ENCODE peak calls at places on chromosomes 11 and 22, in ten cellular contexts. A, D, R, O, I, S, N, P, V and F are unnamed samples.

GRCh38 chr22:24937114-24937513 is 9.4 kb downstream of the LHFPL7 start:
- DNase-seq in S (no peak), N (peak; percentile 59), V (peak; percentile 7), P (peak; percentile 45), A (no peak), R (no peak), I (no peak), O (no peak), D (no peak), F (peak; percentile 16)

GRCh38 chr22:29149841-29150555 is 55.7 kb upstream of the EMID1 start:
- DNase-seq in V (no peak), A (no peak), N (no peak), R (no peak), P (no peak), D (no peak), O (peak; percentile 56), I (no peak), S (no peak), F (no peak)

GRCh38 chr11:62387381-62387780 is 31.5 kb upstream of the SCGB1A1 start:
- DNase-seq in P (no peak), I (no peak), O (no peak), R (no peak), N (no peak), D (no peak), A (no peak), S (no peak), V (no peak), F (no peak)

GRCh38 chr11:108369064-108369463 is 98.3 kb downstream of the C11orf65 start:
- DNase-seq in S (no peak), P (no peak), N (no peak), I (no peak), D (no peak), V (peak; percentile 10), R (no peak), O (no peak), A (no peak), F (no peak)

GRCh38 chr11:43644626-43645299 is 35.8 kb upstream of the HSD17B12 start:
- DNase-seq in P (no peak), R (no peak), A (no peak), O (no peak), V (no peak), S (no peak), D (no peak), N (no peak), I (no peak), F (peak; percentile 4)

GRCh38 chr11:13105237-13105844 is 96.2 kb downstream of the RASSF10 start:
- DNase-seq in A (no peak), P (no peak), D (no peak), S (no peak), I (no peak), V (no peak), O (no peak), R (no peak), N (peak; percentile 99), F (no peak)

GRCh38 chr22:29203883-29204282 is 1.8 kb upstream of the EMID1 start:
- DNase-seq in S (no peak), R (no peak), V (no peak), A (no peak), O (no peak), P (no peak), D (no peak), N (no peak), I (no peak), F (no peak)

GRCh38 chr11:69157156-69157821 is 1.6 kb downstream of the SMIM38 start:
- DNase-seq in D (no peak), N (peak; percentile 13), S (no peak), O (peak; percentile 90), V (peak; percentile 68), P (no peak), I (no peak), R (no peak), A (no peak), F (peak; percentile 49)

GRCh38 chr11:17906436-17906835 is 106.4 kb downstream of the SERGEF start:
- DNase-seq in D (no peak), N (no peak), O (no peak), R (no peak), S (no peak), V (no peak), I (no peak), A (no peak), P (peak; percentile 20), F (no peak)

GRCh38 chr11:75184051-75184450 is 33.1 kb downstream of the SLCO2B1 start:
- DNase-seq in S (no peak), N (no peak), I (no peak), V (no peak), R (no peak), O (no peak), A (no peak), D (no peak), P (no peak), F (no peak)